ENCODE peak calls at places on chromosomes 1 and 21, in four cellular contexts. One of them, this sample, is unnamed.

GRCh38 chr1:28199328-28200233 is 23.1 kb upstream of the PTAFR start:
- DNase-seq in RWPE1: no peak
- DNase-seq in endodermal cell: no peak
- DNase-seq in activated effector memory CD4-positive, alpha-beta T cell treated with anti-CD3 and anti-CD28 coated beads, Interleukin-2, amount 50 U/mL, for 16 hours: peak
- DNase-seq in this sample: no peak

GRCh38 chr1:229879746-229880145 is 187.3 kb upstream of the GALNT2 start:
- DNase-seq in RWPE1: no peak
- DNase-seq in endodermal cell: peak
- DNase-seq in activated effector memory CD4-positive, alpha-beta T cell treated with anti-CD3 and anti-CD28 coated beads, Interleukin-2, amount 50 U/mL, for 16 hours: no peak
- DNase-seq in this sample: no peak

GRCh38 chr1:94309216-94309615 is 71.8 kb upstream of the ARHGAP29 start:
- DNase-seq in RWPE1: no peak
- DNase-seq in activated effector memory CD4-positive, alpha-beta T cell treated with anti-CD3 and anti-CD28 coated beads, Interleukin-2, amount 50 U/mL, for 16 hours: no peak
- DNase-seq in endodermal cell: no peak
- DNase-seq in this sample: no peak

GRCh38 chr1:18282851-18283600 is 175.4 kb downstream of the IGSF21 start:
- DNase-seq in activated effector memory CD4-positive, alpha-beta T cell treated with anti-CD3 and anti-CD28 coated beads, Interleukin-2, amount 50 U/mL, for 16 hours: no peak
- DNase-seq in endodermal cell: no peak
- DNase-seq in RWPE1: no peak
- DNase-seq in this sample: no peak

GRCh38 chr1:203351037-203351625 is at the start of gene FMOD:
- DNase-seq in activated effector memory CD4-positive, alpha-beta T cell treated with anti-CD3 and anti-CD28 coated beads, Interleukin-2, amount 50 U/mL, for 16 hours: no peak
- DNase-seq in endodermal cell: peak
- DNase-seq in RWPE1: no peak
- DNase-seq in this sample: no peak

GRCh38 chr1:40583980-40584379 is 52.5 kb downstream of the ZNF684 start:
- DNase-seq in endodermal cell: no peak
- DNase-seq in RWPE1: no peak
- DNase-seq in activated effector memory CD4-positive, alpha-beta T cell treated with anti-CD3 and anti-CD28 coated beads, Interleukin-2, amount 50 U/mL, for 16 hours: no peak
- DNase-seq in this sample: no peak

GRCh38 chr21:16634522-16634914 is 878.3 kb upstream of the CXADR start:
- DNase-seq in RWPE1: no peak
- DNase-seq in endodermal cell: peak
- DNase-seq in activated effector memory CD4-positive, alpha-beta T cell treated with anti-CD3 and anti-CD28 coated beads, Interleukin-2, amount 50 U/mL, for 16 hours: no peak
- DNase-seq in this sample: no peak

GRCh38 chr21:14383596-14384210 is 757 bp upstream of the HSPA13 start:
- DNase-seq in RWPE1: no peak
- DNase-seq in activated effector memory CD4-positive, alpha-beta T cell treated with anti-CD3 and anti-CD28 coated beads, Interleukin-2, amount 50 U/mL, for 16 hours: no peak
- DNase-seq in endodermal cell: no peak
- DNase-seq in this sample: no peak

GRCh38 chr1:39976732-39977131 is 21.8 kb downstream of the MFSD2A start:
- DNase-seq in RWPE1: no peak
- DNase-seq in activated effector memory CD4-positive, alpha-beta T cell treated with anti-CD3 and anti-CD28 coated beads, Interleukin-2, amount 50 U/mL, for 16 hours: no peak
- DNase-seq in endodermal cell: peak
- DNase-seq in this sample: no peak

GRCh38 chr1:24752305-24752704 is 7.1 kb downstream of the CLIC4 start:
- DNase-seq in RWPE1: no peak
- DNase-seq in activated effector memory CD4-positive, alpha-beta T cell treated with anti-CD3 and anti-CD28 coated beads, Interleukin-2, amount 50 U/mL, for 16 hours: no peak
- DNase-seq in endodermal cell: no peak
- DNase-seq in this sample: no peak

GRCh38 chr21:42523941-42524340 is 10.3 kb downstream of the SLC37A1 start:
- DNase-seq in endodermal cell: no peak
- DNase-seq in RWPE1: no peak
- DNase-seq in activated effector memory CD4-positive, alpha-beta T cell treated with anti-CD3 and anti-CD28 coated beads, Interleukin-2, amount 50 U/mL, for 16 hours: no peak
- DNase-seq in this sample: no peak